ENCODE peak calls at places on chromosome 16, in six cellular contexts. A is body of pancreas, G is neural progenitor cell, Y is fibroblast of mammary gland, T is MM.1S, F is lung. J is an unnamed sample.

GRCh38 chr16:2159052-2159838 is 3.7 kb downstream of the TRAF7 start:
- DNase-seq in T (no peak), Y (peak; percentile 83), F (no peak), A (no peak), G (peak; percentile 29), J (no peak)

GRCh38 chr16:15907863-15908478 is 19.6 kb upstream of the CEP20 start:
- DNase-seq in A (no peak), G (peak; percentile 72), T (peak; percentile 67), Y (peak; percentile 45), F (peak; percentile 31), J (peak; percentile 25)

GRCh38 chr16:53968454-53968853 is 264.5 kb downstream of the FTO start:
- DNase-seq in A (no peak), G (no peak), T (no peak), Y (peak; percentile 29), F (no peak), J (no peak)

GRCh38 chr16:88459366-88460055 is 6.4 kb downstream of the ZFPM1 start:
- DNase-seq in G (no peak), Y (no peak), T (no peak), A (no peak), F (no peak), J (no peak)

GRCh38 chr16:28974007-28974436 is 556 bp upstream of the SPNS1 start:
- DNase-seq in F (peak; percentile 49), G (peak; percentile 88), T (no peak), Y (peak; percentile 76), A (peak; percentile 45), J (peak; percentile 57)

GRCh38 chr16:4290236-4290830 is 17.5 kb upstream of the TFAP4 start:
- DNase-seq in G (no peak), Y (peak; percentile 86), A (no peak), F (peak; percentile 80), T (no peak), J (no peak)

GRCh38 chr16:525520-526180 is 1.9 kb upstream of the CAPN15 start:
- DNase-seq in F (no peak), T (no peak), A (no peak), Y (peak; percentile 91), G (no peak), J (no peak)

GRCh38 chr16:23482778-23483177 is 27.5 kb downstream of the GGA2 start:
- DNase-seq in A (no peak), T (no peak), Y (no peak), G (no peak), F (no peak), J (no peak)

GRCh38 chr16:586645-587590 is 2.9 kb upstream of the RAB40C start:
- DNase-seq in A (peak; percentile 59), T (no peak), G (no peak), F (no peak), Y (no peak), J (peak; percentile 6)

GRCh38 chr16:89904606-89905510 is 13.8 kb upstream of the MC1R start:
- DNase-seq in A (no peak), T (no peak), Y (no peak), F (no peak), G (no peak), J (no peak)

GRCh38 chr16:3431779-3432219 is 11.5 kb downstream of the ZNF597 start:
- DNase-seq in F (peak; percentile 34), G (no peak), A (peak; percentile 61), Y (peak; percentile 41), T (peak; percentile 80), J (no peak)

GRCh38 chr16:80208015-80208414 is 332.8 kb upstream of the DYNLRB2 start:
- DNase-seq in T (no peak), Y (no peak), F (no peak), A (no peak), G (no peak), J (no peak)

GRCh38 chr16:4426021-4426684 is 485 bp downstream of the DNAJA3 start:
- DNase-seq in Y (no peak), G (no peak), A (no peak), T (peak; percentile 29), F (no peak), J (no peak)

GRCh38 chr16:69724981-69725479 is 1.3 kb downstream of the NQO1 start:
- DNase-seq in A (no peak), G (no peak), Y (no peak), F (no peak), T (no peak), J (no peak)

GRCh38 chr16:17027488-17028129 is 443.2 kb downstream of the XYLT1 start:
- DNase-seq in A (no peak), Y (no peak), F (no peak), T (no peak), G (no peak), J (no peak)

GRCh38 chr16:78543066-78543465 is 443.6 kb downstream of the WWOX start:
- DNase-seq in A (no peak), F (no peak), T (no peak), G (no peak), Y (peak; percentile 16), J (peak; percentile 8)

GRCh38 chr16:81633147-81633619 is 145.9 kb upstream of the PLCG2 start:
- DNase-seq in Y (no peak), F (no peak), T (no peak), A (no peak), G (peak; percentile 46), J (no peak)
- TF ChIP-seq CTCF in Y (no peak), F (no peak), T (peak; percentile 33), A (no peak), G (peak; percentile 34), J (peak; percentile 7)

GRCh38 chr16:10981697-10982216 is 37.4 kb downstream of the CLEC16A start:
- DNase-seq in G (no peak), T (peak; percentile 31), F (no peak), A (no peak), Y (no peak), J (peak; percentile 72)
- TF ChIP-seq CTCF in G (peak; percentile 40), T (peak; percentile 51), F (no peak), A (no peak), Y (peak; percentile 38), J (peak; percentile 74)

DNA sequence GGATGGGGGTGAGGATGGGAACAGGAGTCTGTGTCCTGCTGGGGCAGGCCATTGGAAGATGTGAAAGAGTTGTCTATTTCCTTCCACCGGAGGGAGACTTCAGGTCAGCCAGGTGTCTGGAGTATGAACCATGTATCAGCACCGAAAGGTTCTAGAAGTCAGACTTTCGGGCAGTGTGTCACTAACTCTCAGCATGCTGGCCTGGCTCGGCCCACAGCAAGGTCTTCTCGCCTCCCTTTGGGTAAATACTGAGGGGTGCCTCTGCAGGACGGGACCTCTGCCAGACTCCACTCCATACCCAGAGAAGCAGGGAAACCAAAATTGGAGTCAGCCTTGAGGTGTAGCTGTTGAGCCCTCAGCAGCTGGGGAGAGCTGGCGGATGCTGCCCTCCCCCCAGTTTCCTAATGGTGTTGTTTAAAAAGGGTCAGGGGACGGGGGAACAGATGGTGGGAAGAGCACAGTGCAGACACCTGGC is 507 bp downstream of the CIITA start:
- DNase-seq in T (peak; percentile 73), Y (no peak), G (no peak), F (no peak), A (no peak), J (no peak)
- TF ChIP-seq CTCF in T (peak; percentile 34), Y (no peak), G (peak; percentile 5), F (no peak), A (no peak), J (no peak)

GRCh38 chr16:86497551-86498021 is 12.7 kb upstream of the FOXF1 start:
- DNase-seq in Y (no peak), F (no peak), G (peak; percentile 92), A (no peak), T (no peak), J (no peak)

GRCh38 chr16:86495756-86496261 is 14.5 kb upstream of the FOXF1 start:
- DNase-seq in F (no peak), T (no peak), A (no peak), G (peak; percentile 82), Y (no peak), J (no peak)

GRCh38 chr16:86498155-86498651 is 12.1 kb upstream of the FOXF1 start:
- DNase-seq in T (no peak), Y (no peak), G (peak; percentile 63), A (no peak), F (no peak), J (no peak)

GRCh38 chr16:86496262-86496928 is 13.9 kb upstream of the FOXF1 start:
- DNase-seq in T (no peak), A (no peak), G (peak; percentile 21), F (no peak), Y (no peak), J (no peak)

DNA sequence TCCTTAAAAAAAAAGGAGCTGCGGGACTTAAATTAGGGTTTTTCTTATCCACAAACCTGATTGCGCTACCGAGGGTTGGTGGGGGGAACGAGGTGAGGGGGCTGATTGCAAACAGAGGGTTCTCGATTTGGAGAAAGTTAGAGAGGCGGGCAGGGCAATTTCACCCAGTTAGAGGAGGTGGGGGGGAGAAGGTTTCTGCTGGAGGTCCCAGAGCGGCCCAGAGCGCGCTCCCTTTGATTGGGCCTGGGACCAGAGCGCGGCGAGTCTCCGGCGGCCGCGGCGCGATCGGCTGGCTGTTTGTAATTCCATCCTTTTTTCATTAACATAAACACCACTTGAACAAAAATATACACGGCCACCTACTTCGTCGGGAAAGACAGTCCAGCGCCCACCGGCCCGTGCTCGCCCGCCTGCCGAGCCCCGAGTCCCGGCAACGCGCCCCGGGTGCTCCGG is 13.4 kb upstream of the FOXF1 start:
- DNase-seq in T (no peak), Y (no peak), G (peak; percentile 58), A (no peak), F (no peak), J (no peak)
- TF ChIP-seq CTCF in T (no peak), Y (no peak), G (no peak), A (no peak), F (no peak), J (no peak)

GRCh38 chr16:50709980-50710379 is 16.6 kb downstream of the NOD2 start:
- DNase-seq in G (no peak), A (no peak), F (no peak), T (no peak), Y (no peak), J (no peak)

GRCh38 chr16:50712568-50712914 is 19.1 kb downstream of the NOD2 start:
- DNase-seq in A (no peak), T (no peak), Y (no peak), F (no peak), G (no peak), J (no peak)

GRCh38 chr16:50711040-50711439 is 17.6 kb downstream of the NOD2 start:
- DNase-seq in T (no peak), G (no peak), A (no peak), Y (no peak), F (no peak), J (no peak)

GRCh38 chr16:50709061-50709695 is 15.8 kb downstream of the NOD2 start:
- DNase-seq in G (no peak), F (no peak), A (no peak), T (no peak), Y (no peak), J (no peak)

GRCh38 chr16:50711862-50712567 is 18.6 kb downstream of the NOD2 start:
- DNase-seq in T (no peak), Y (no peak), G (no peak), F (no peak), A (no peak), J (no peak)
- TF ChIP-seq CTCF in T (no peak), Y (no peak), G (no peak), F (no peak), A (no peak), J (no peak)

GRCh38 chr16:56673916-56674315 is 4.3 kb downstream of the MT1H start:
- DNase-seq in F (no peak), Y (peak; percentile 37), G (peak; percentile 52), T (peak; percentile 11), A (peak; percentile 66), J (no peak)
- TF ChIP-seq CTCF in F (peak; percentile 5), Y (peak; percentile 58), G (peak; percentile 70), T (peak; percentile 45), A (peak; percentile 67), J (peak; percentile 36)

GRCh38 chr16:48271728-48272127 is 24.4 kb upstream of the ABCC11 start:
- DNase-seq in Y (no peak), G (no peak), A (no peak), F (no peak), T (no peak), J (no peak)
- TF ChIP-seq CTCF in Y (peak; percentile 7), G (no peak), A (no peak), F (no peak), T (no peak), J (no peak)